ENCODE peak calls at places on chromosomes 13 and 19, in eight cellular contexts. F is astrocyte of the spinal cord, V is colonic mucosa, R is AG04450, L is foreskin fibroblast, D is GM12878, A is right atrium auricular region, Z is Peyer's patch. I is an unnamed sample.

GRCh38 chr19:55085923-55086715 is 10.4 kb downstream of the EPS8L1 start:
- DNase-seq in D (no peak), V (no peak), Z (peak; percentile 50), R (no peak), L (no peak), F (no peak), A (no peak), I (no peak)

GRCh38 chr19:44608391-44608821 is 5.0 kb upstream of the IGSF23 start:
- DNase-seq in L (peak; percentile 51), R (no peak), A (no peak), D (no peak), Z (no peak), F (peak; percentile 23), V (peak; percentile 57), I (peak; percentile 60)

GRCh38 chr19:45075215-45076028 is 856 bp downstream of the ZNF296 start:
- DNase-seq in L (peak; percentile 82), V (peak; percentile 92), F (peak; percentile 26), D (peak; percentile 80), A (peak; percentile 80), Z (peak; percentile 91), R (no peak), I (peak; percentile 53)

GRCh38 chr13:25722893-25723292 is 328.9 kb downstream of the SHISA2 start:
- DNase-seq in F (no peak), L (no peak), A (no peak), R (no peak), D (no peak), V (no peak), Z (no peak), I (no peak)

GRCh38 chr13:43301341-43301969 is 278.1 kb downstream of the DNAJC15 start:
- DNase-seq in R (no peak), A (no peak), D (no peak), V (no peak), L (peak; percentile 56), F (no peak), Z (no peak), I (no peak)

GRCh38 chr13:92805766-92806165 is 420.8 kb upstream of the GPC6 start:
- DNase-seq in D (no peak), L (no peak), V (no peak), A (no peak), Z (no peak), F (no peak), R (no peak), I (no peak)

GRCh38 chr19:35176183-35176570 is 21.6 kb downstream of the FXYD5 start:
- DNase-seq in Z (no peak), A (no peak), D (no peak), F (no peak), L (no peak), R (no peak), V (no peak), I (no peak)

GRCh38 chr19:29878973-29879654 is 62.9 kb upstream of the URI1 start:
- DNase-seq in R (no peak), F (no peak), A (no peak), L (peak; percentile 29), V (no peak), Z (no peak), D (no peak), I (peak; percentile 23)

GRCh38 chr13:42615691-42616090 is 41.7 kb downstream of the TNFSF11 start:
- DNase-seq in Z (no peak), D (no peak), R (no peak), V (no peak), L (peak; percentile 30), F (no peak), A (no peak), I (peak; percentile 55)

GRCh38 chr19:19602136-19602712 is 16.3 kb downstream of the PBX4 start:
- DNase-seq in D (no peak), A (no peak), R (no peak), Z (no peak), L (no peak), F (no peak), V (peak; percentile 51), I (no peak)

GRCh38 chr19:4935449-4935848 is 26.1 kb downstream of the UHRF1 start:
- DNase-seq in A (no peak), L (no peak), R (no peak), F (no peak), Z (no peak), V (no peak), D (no peak), I (no peak)

GRCh38 chr19:48102870-48103751 is 7.5 kb downstream of the PLA2G4C start:
- DNase-seq in R (no peak), V (peak; percentile 40), Z (no peak), A (no peak), D (no peak), F (peak; percentile 34), L (peak; percentile 61), I (peak; percentile 74)

GRCh38 chr13:108425056-108425455 is 155.5 kb downstream of the TNFSF13B start:
- DNase-seq in Z (no peak), F (peak; percentile 5), D (no peak), L (no peak), A (no peak), V (no peak), R (no peak), I (peak; percentile 7)

GRCh38 chr19:30229524-30230174 is 142.5 kb upstream of the ZNF536 start:
- DNase-seq in F (no peak), V (no peak), A (no peak), Z (no peak), D (no peak), R (no peak), L (peak; percentile 63), I (no peak)

GRCh38 chr13:111046590-111047141 is 68.4 kb upstream of the ARHGEF7 start:
- DNase-seq in D (peak; percentile 36), Z (no peak), L (peak; percentile 79), A (peak; percentile 58), V (no peak), F (peak; percentile 27), R (peak; percentile 26), I (peak; percentile 58)

GRCh38 chr13:26721251-26721939 is 39.2 kb downstream of the GPR12 start:
- DNase-seq in F (peak; percentile 10), V (no peak), A (peak; percentile 58), Z (no peak), R (no peak), L (no peak), D (no peak), I (no peak)

DNA sequence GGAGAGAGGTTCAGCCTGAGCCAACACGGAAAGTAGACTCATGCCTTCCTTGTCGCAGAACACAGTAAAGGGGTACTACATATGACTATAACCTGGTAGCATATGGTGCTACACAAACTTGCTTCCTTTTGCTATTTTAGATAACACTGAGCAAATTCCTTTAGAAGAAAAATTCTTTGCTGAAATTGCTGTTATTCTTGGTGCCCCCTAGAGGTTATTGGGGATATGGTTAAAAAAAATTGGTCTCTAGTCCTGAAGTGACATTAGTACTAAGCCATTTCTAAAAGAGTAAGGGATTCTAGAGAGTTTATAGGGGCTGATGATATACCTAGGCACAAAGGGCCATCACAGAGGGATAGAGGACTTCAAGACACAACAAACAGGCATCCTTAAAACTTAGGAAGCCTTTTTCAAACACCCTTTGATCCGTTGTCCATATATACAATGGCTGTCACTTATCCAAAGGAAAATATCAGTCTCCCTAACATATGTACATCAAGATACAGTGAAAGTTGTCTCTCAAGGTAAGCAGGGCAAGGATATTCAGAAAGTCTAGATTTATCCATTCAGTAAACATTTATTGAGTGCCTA is 13.9 kb upstream of the HS6ST3 start:
- DNase-seq in Z (no peak), R (no peak), D (no peak), V (no peak), F (peak; percentile 27), L (peak; percentile 51), A (no peak), I (peak; percentile 49)
- TF ChIP-seq CTCF in Z (peak; percentile 29), R (peak; percentile 71), D (peak; percentile 47), V (no peak), F (peak; percentile 71), L (peak; percentile 58), A (peak; percentile 59), I (peak; percentile 69)

DNA sequence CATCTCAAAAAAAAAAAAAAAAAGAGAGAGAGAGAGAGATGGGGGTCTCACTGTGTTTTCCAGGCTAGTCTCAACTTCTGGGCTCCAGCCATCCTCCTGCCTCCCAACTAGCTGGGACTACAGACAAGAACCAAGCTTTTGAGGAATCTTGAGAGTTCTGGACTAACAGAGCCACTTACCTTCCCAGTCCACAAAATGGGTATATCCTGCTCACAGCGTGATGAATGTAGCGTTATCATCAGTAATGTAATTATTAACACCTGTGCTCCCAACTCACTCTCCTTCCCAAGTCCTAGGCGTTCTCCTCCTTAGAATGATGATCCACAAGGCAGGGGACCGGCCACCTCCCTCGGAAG is 4.6 kb upstream of the NANOS3 start:
- DNase-seq in D (no peak), Z (no peak), F (no peak), A (no peak), V (no peak), L (no peak), R (no peak), I (no peak)
- H3K4me3 ChIP-seq in D (no peak overlapping the region), Z (no peak overlapping the region), F (no peak overlapping the region), A (no peak overlapping the region), V (peak overlapping the region; percentile 40), L (peak overlapping the region; percentile 26), R (no peak overlapping the region), I (no peak overlapping the region)

GRCh38 chr13:78589206-78589605 is 14.1 kb downstream of the POU4F1 start:
- DNase-seq in R (no peak), L (peak; percentile 32), Z (no peak), D (no peak), V (peak; percentile 31), A (no peak), F (no peak), I (no peak)

GRCh38 chr13:78587395-78587794 is 16.0 kb downstream of the POU4F1 start:
- DNase-seq in F (no peak), D (no peak), L (no peak), A (no peak), V (no peak), Z (no peak), R (no peak), I (no peak)

GRCh38 chr13:78586706-78587105 is 16.6 kb downstream of the POU4F1 start:
- DNase-seq in F (no peak), V (no peak), Z (no peak), R (no peak), A (no peak), D (no peak), L (no peak), I (no peak)
- TF ChIP-seq CTCF in F (peak; percentile 37), V (no peak), Z (no peak), R (peak; percentile 23), A (no peak), D (peak; percentile 21), L (peak; percentile 7), I (peak; percentile 23)

GRCh38 chr19:49125025-49125731 is 5.8 kb downstream of the PPFIA3 start:
- DNase-seq in R (no peak), L (no peak), A (no peak), Z (peak; percentile 88), D (no peak), F (no peak), V (peak; percentile 91), I (no peak)
- H3K4me3 ChIP-seq in R (no peak overlapping the region), L (no peak overlapping the region), A (no peak overlapping the region), Z (no peak overlapping the region), D (no peak overlapping the region), F (no peak overlapping the region), V (peak overlapping the region; percentile 7), I (no peak overlapping the region)

I was measured in cardiac fibroblast.